ENCODE peak calls at places on chromosome 2, in ten cellular contexts. L, P, V, Q, M, O, Z, J, A and W are unnamed samples.

GRCh38 chr2:98861601-98862000 is 74.4 kb downstream of the CRACDL start:
- DNase-seq in J (no peak), M (no peak), Q (no peak), P (no peak), Z (no peak), L (no peak), A (no peak), V (no peak), O (peak; percentile 24), W (no peak)

GRCh38 chr2:72041638-72042111 is 106.0 kb downstream of the CYP26B1 start:
- DNase-seq in P (no peak), V (no peak), M (no peak), J (no peak), A (no peak), Z (no peak), Q (no peak), L (no peak), O (no peak), W (no peak)

GRCh38 chr2:168593713-168594112 is 137.6 kb downstream of the CERS6 start:
- DNase-seq in V (no peak), P (no peak), Z (no peak), Q (peak; percentile 17), O (no peak), L (no peak), A (no peak), M (no peak), J (no peak), W (no peak)

GRCh38 chr2:69123182-69123581 is 110.2 kb downstream of the ANTXR1 start:
- DNase-seq in V (no peak), Z (no peak), L (no peak), Q (no peak), A (no peak), P (no peak), O (no peak), M (no peak), J (no peak), W (no peak)

GRCh38 chr2:176324862-176325261 is 55.6 kb downstream of the MTX2 start:
- DNase-seq in L (no peak), P (no peak), J (no peak), O (no peak), V (no peak), Z (no peak), Q (no peak), A (no peak), M (no peak), W (no peak)

GRCh38 chr2:232418466-232419244 is 12.0 kb downstream of the ALPG start:
- DNase-seq in V (peak; percentile 49), J (peak; percentile 55), P (no peak), A (no peak), L (no peak), Z (no peak), O (peak; percentile 88), Q (no peak), M (no peak), W (no peak)

GRCh38 chr2:139142252-139142651 is 362.1 kb upstream of the NXPH2 start:
- DNase-seq in O (peak; percentile 44), J (no peak), M (peak; percentile 2), P (no peak), Z (no peak), V (no peak), L (peak; percentile 52), Q (peak; percentile 46), A (no peak), W (peak; percentile 32)

GRCh38 chr2:121613774-121614173 is 35.5 kb downstream of the CLASP1 start:
- DNase-seq in V (no peak), M (no peak), J (no peak), O (no peak), Z (no peak), Q (no peak), P (no peak), L (no peak), A (no peak), W (no peak)